ENCODE peak calls at places on chromosomes 11 and 22, in five cellular contexts. One of them, this sample, is unnamed.
A peak's percentile ranks its signal among the peaks of the same experiment; 100 is the strongest.

GRCh38 chr11:74773481-74773880 is 24.8 kb downstream of the RNF169 start:
- DNase-seq in HCEC 1CT: peak; percentile 13
- DNase-seq in SK-N-SH: no peak
- DNase-seq in pancreas: no peak
- DNase-seq in pons: no peak
- DNase-seq in this sample: no peak

GRCh38 chr22:48270731-48271130 is 1508.3 kb downstream of the TBC1D22A start:
- DNase-seq in HCEC 1CT: no peak
- DNase-seq in SK-N-SH: no peak
- DNase-seq in pancreas: no peak
- DNase-seq in pons: no peak
- DNase-seq in this sample: no peak

GRCh38 chr11:36149538-36150242 is 139.5 kb downstream of the COMMD9 start:
- DNase-seq in HCEC 1CT: peak; percentile 99
- DNase-seq in SK-N-SH: peak; percentile 61
- DNase-seq in pancreas: no peak
- DNase-seq in pons: no peak
- DNase-seq in this sample: peak; percentile 86

GRCh38 chr11:113991170-113991569 is 16.3 kb downstream of the HTR3A start:
- DNase-seq in HCEC 1CT: peak; percentile 29
- DNase-seq in SK-N-SH: no peak
- DNase-seq in pancreas: no peak
- DNase-seq in pons: no peak
- DNase-seq in this sample: peak; percentile 57

GRCh38 chr22:20464912-20465758 is 27.5 kb upstream of the SCARF2 start:
- DNase-seq in HCEC 1CT: no peak
- DNase-seq in SK-N-SH: no peak
- DNase-seq in pancreas: peak; percentile 27
- DNase-seq in pons: no peak
- DNase-seq in this sample: no peak

GRCh38 chr22:22067192-22067591 is 84.6 kb upstream of the TOP3B start:
- DNase-seq in HCEC 1CT: no peak
- DNase-seq in SK-N-SH: no peak
- DNase-seq in pancreas: no peak
- DNase-seq in pons: no peak
- DNase-seq in this sample: no peak

GRCh38 chr11:131537196-131537595 is 166.8 kb downstream of the NTM start:
- DNase-seq in HCEC 1CT: no peak
- DNase-seq in SK-N-SH: no peak
- DNase-seq in pancreas: no peak
- DNase-seq in pons: no peak
- DNase-seq in this sample: no peak

GRCh38 chr11:106159846-106160245 is 82.4 kb downstream of the AASDHPPT start:
- DNase-seq in HCEC 1CT: peak; percentile 39
- DNase-seq in SK-N-SH: no peak
- DNase-seq in pancreas: no peak
- DNase-seq in pons: no peak
- DNase-seq in this sample: no peak

GRCh38 chr11:10076458-10077141 is 217.4 kb downstream of the SBF2 start:
- DNase-seq in HCEC 1CT: peak; percentile 12
- DNase-seq in SK-N-SH: no peak
- DNase-seq in pancreas: peak; percentile 56
- DNase-seq in pons: no peak
- DNase-seq in this sample: peak; percentile 69

GRCh38 chr22:25928038-25928437 is 186.1 kb downstream of the MYO18B start:
- DNase-seq in HCEC 1CT: no peak
- DNase-seq in SK-N-SH: no peak
- DNase-seq in pancreas: no peak
- DNase-seq in pons: no peak
- DNase-seq in this sample: no peak

GRCh38 chr22:50141891-50142363 is 28.6 kb upstream of the PANX2 start:
- DNase-seq in HCEC 1CT: no peak
- DNase-seq in SK-N-SH: peak; percentile 54
- DNase-seq in pancreas: no peak
- DNase-seq in pons: no peak
- DNase-seq in this sample: no peak

GRCh38 chr11:92861641-92862040 is 107.8 kb upstream of the MTNR1B start:
- DNase-seq in HCEC 1CT: no peak
- DNase-seq in SK-N-SH: no peak
- DNase-seq in pancreas: no peak
- DNase-seq in pons: no peak
- DNase-seq in this sample: no peak

GRCh38 chr11:58787903-58788302 is 56.2 kb upstream of the GLYAT start:
- DNase-seq in HCEC 1CT: peak; percentile 73
- DNase-seq in SK-N-SH: no peak
- DNase-seq in pancreas: no peak
- DNase-seq in pons: no peak
- DNase-seq in this sample: no peak

GRCh38 chr11:13338437-13339069 is 61.0 kb downstream of the BMAL1 start:
- DNase-seq in HCEC 1CT: peak; percentile 57
- DNase-seq in SK-N-SH: no peak
- DNase-seq in pancreas: no peak
- DNase-seq in pons: no peak
- DNase-seq in this sample: peak; percentile 13

GRCh38 chr11:102347526-102348331 is 715 bp downstream of the BIRC2 start:
- DNase-seq in HCEC 1CT: peak; percentile 41
- DNase-seq in SK-N-SH: peak; percentile 27
- DNase-seq in pancreas: no peak
- DNase-seq in pons: peak; percentile 49
- DNase-seq in this sample: peak; percentile 20

GRCh38 chr11:94011478-94011877 is 9.7 kb upstream of the HEPHL1 start:
- DNase-seq in HCEC 1CT: no peak
- DNase-seq in SK-N-SH: no peak
- DNase-seq in pancreas: no peak
- DNase-seq in pons: no peak
- DNase-seq in this sample: no peak

GRCh38 chr11:63882555-63883242 is 34.3 kb downstream of the RCOR2 start:
- DNase-seq in HCEC 1CT: no peak
- DNase-seq in SK-N-SH: peak; percentile 79
- DNase-seq in pancreas: no peak
- DNase-seq in pons: no peak
- DNase-seq in this sample: no peak

GRCh38 chr11:65915821-65916251 is 3.0 kb downstream of the C11orf68 start:
- DNase-seq in HCEC 1CT: peak; percentile 99
- DNase-seq in SK-N-SH: no peak
- DNase-seq in pancreas: peak; percentile 65
- DNase-seq in pons: no peak
- DNase-seq in this sample: no peak

GRCh38 chr11:108199446-108200321 is 22.8 kb downstream of the NPAT start:
- DNase-seq in HCEC 1CT: no peak
- DNase-seq in SK-N-SH: no peak
- DNase-seq in pancreas: no peak
- DNase-seq in pons: peak; percentile 17
- DNase-seq in this sample: peak; percentile 46

GRCh38 chr11:127000991-127001390 is 421 bp upstream of the KIRREL3 start:
- DNase-seq in HCEC 1CT: no peak
- DNase-seq in SK-N-SH: no peak
- DNase-seq in pancreas: no peak
- DNase-seq in pons: no peak
- DNase-seq in this sample: no peak

GRCh38 chr11:17864478-17864941 is 129.9 kb downstream of the KCNC1 start:
- DNase-seq in HCEC 1CT: no peak
- DNase-seq in SK-N-SH: no peak
- DNase-seq in pancreas: peak; percentile 60
- DNase-seq in pons: no peak
- DNase-seq in this sample: peak; percentile 53

GRCh38 chr11:47960015-47960414 is 20.3 kb upstream of the PTPRJ start:
- DNase-seq in HCEC 1CT: no peak
- DNase-seq in SK-N-SH: no peak
- DNase-seq in pancreas: no peak
- DNase-seq in pons: no peak
- DNase-seq in this sample: no peak

GRCh38 chr11:76802621-76803020 is 19.5 kb downstream of the TSKU start:
- DNase-seq in HCEC 1CT: no peak
- DNase-seq in SK-N-SH: no peak
- DNase-seq in pancreas: no peak
- DNase-seq in pons: no peak
- DNase-seq in this sample: no peak

GRCh38 chr11:72098741-72099140 is 4.4 kb downstream of the LAMTOR1 start:
- DNase-seq in HCEC 1CT: no peak
- DNase-seq in SK-N-SH: no peak
- DNase-seq in pancreas: no peak
- DNase-seq in pons: no peak
- DNase-seq in this sample: no peak

GRCh38 chr11:61922539-61922938 is 5.2 kb upstream of the RAB3IL1 start:
- DNase-seq in HCEC 1CT: peak; percentile 37
- DNase-seq in SK-N-SH: peak; percentile 88
- DNase-seq in pancreas: no peak
- DNase-seq in pons: peak; percentile 35
- DNase-seq in this sample: peak; percentile 72

GRCh38 chr11:69524291-69524882 is 42.9 kb downstream of the LINC01488 start:
- DNase-seq in HCEC 1CT: no peak
- DNase-seq in SK-N-SH: no peak
- DNase-seq in pancreas: peak; percentile 23
- DNase-seq in pons: no peak
- DNase-seq in this sample: peak; percentile 69

GRCh38 chr11:35082322-35083180 is 56.4 kb upstream of the CD44 start:
- DNase-seq in HCEC 1CT: peak; percentile 89
- DNase-seq in SK-N-SH: no peak
- DNase-seq in pancreas: peak; percentile 65
- DNase-seq in pons: peak; percentile 67
- DNase-seq in this sample: peak; percentile 76

GRCh38 chr11:85483861-85484260 is 143.3 kb downstream of the DLG2 start:
- DNase-seq in HCEC 1CT: no peak
- DNase-seq in SK-N-SH: no peak
- DNase-seq in pancreas: no peak
- DNase-seq in pons: no peak
- DNase-seq in this sample: no peak

GRCh38 chr11:16169946-16170345 is 186.4 kb downstream of the SOX6 start:
- DNase-seq in HCEC 1CT: no peak
- DNase-seq in SK-N-SH: peak; percentile 35
- DNase-seq in pancreas: no peak
- DNase-seq in pons: no peak
- DNase-seq in this sample: no peak

GRCh38 chr11:12321217-12321937 is 56.0 kb upstream of the PARVA start:
- DNase-seq in HCEC 1CT: no peak
- DNase-seq in SK-N-SH: no peak
- DNase-seq in pancreas: no peak
- DNase-seq in pons: no peak
- DNase-seq in this sample: no peak

GRCh38 chr11:56885182-56885581 is 103.5 kb upstream of the OR5AK2 start:
- DNase-seq in HCEC 1CT: no peak
- DNase-seq in SK-N-SH: peak; percentile 23
- DNase-seq in pancreas: no peak
- DNase-seq in pons: peak; percentile 15
- DNase-seq in this sample: no peak

This sample was measured in K562.